ENCODE peak calls at places on chromosomes 1 and 21, in seven cellular contexts. One of them, this sample, is unnamed.

GRCh38 chr1:184036517-184036949 is 995 bp downstream of the COLGALT2 start:
- DNase-seq in heart right ventricle: peak
- DNase-seq in upper lobe of right lung: peak
- DNase-seq in GM12865: no peak
- DNase-seq in left lung: peak
- DNase-seq in Calu3: peak
- DNase-seq in osteocyte: peak
- DNase-seq in this sample: peak

GRCh38 chr1:182430263-182431068 is 19.5 kb upstream of the RGSL1 start:
- DNase-seq in heart right ventricle: no peak
- DNase-seq in upper lobe of right lung: no peak
- DNase-seq in GM12865: peak
- DNase-seq in left lung: no peak
- DNase-seq in Calu3: no peak
- DNase-seq in osteocyte: no peak
- DNase-seq in this sample: no peak

GRCh38 chr1:228097333-228098081 is 5.6 kb downstream of the C1orf35 start:
- DNase-seq in heart right ventricle: no peak
- DNase-seq in upper lobe of right lung: peak
- DNase-seq in GM12865: peak
- DNase-seq in left lung: peak
- DNase-seq in Calu3: no peak
- DNase-seq in osteocyte: no peak
- DNase-seq in this sample: peak

GRCh38 chr1:110774398-110774797 is 98.5 kb upstream of the CD53 start:
- DNase-seq in heart right ventricle: peak
- DNase-seq in upper lobe of right lung: no peak
- DNase-seq in GM12865: no peak
- DNase-seq in left lung: no peak
- DNase-seq in Calu3: no peak
- DNase-seq in osteocyte: no peak
- DNase-seq in this sample: no peak

GRCh38 chr1:184753608-184754478 is 815 bp downstream of the EDEM3 start:
- DNase-seq in heart right ventricle: no peak
- DNase-seq in upper lobe of right lung: peak
- DNase-seq in GM12865: peak
- DNase-seq in left lung: peak
- DNase-seq in Calu3: peak
- DNase-seq in osteocyte: no peak
- DNase-seq in this sample: no peak

GRCh38 chr1:46067652-46068051 is 64.8 kb downstream of the PIK3R3 start:
- DNase-seq in heart right ventricle: no peak
- DNase-seq in upper lobe of right lung: no peak
- DNase-seq in GM12865: no peak
- DNase-seq in left lung: no peak
- DNase-seq in Calu3: no peak
- DNase-seq in osteocyte: no peak
- DNase-seq in this sample: no peak

GRCh38 chr21:37849703-37850102 is 66.6 kb downstream of the KCNJ6 start:
- DNase-seq in heart right ventricle: no peak
- DNase-seq in upper lobe of right lung: no peak
- DNase-seq in GM12865: no peak
- DNase-seq in left lung: no peak
- DNase-seq in Calu3: no peak
- DNase-seq in osteocyte: no peak
- DNase-seq in this sample: no peak

GRCh38 chr1:10108948-10109347 is 76.2 kb downstream of the UBE4B start:
- DNase-seq in heart right ventricle: no peak
- DNase-seq in upper lobe of right lung: no peak
- DNase-seq in GM12865: no peak
- DNase-seq in left lung: no peak
- DNase-seq in Calu3: no peak
- DNase-seq in osteocyte: no peak
- DNase-seq in this sample: no peak

GRCh38 chr1:54051936-54052469 is 1.0 kb downstream of the TMEM59 start:
- DNase-seq in heart right ventricle: no peak
- DNase-seq in upper lobe of right lung: no peak
- DNase-seq in GM12865: peak
- DNase-seq in left lung: no peak
- DNase-seq in Calu3: no peak
- DNase-seq in osteocyte: no peak
- DNase-seq in this sample: no peak

GRCh38 chr21:36079671-36080070 is 9.8 kb downstream of the CBR1 start:
- DNase-seq in heart right ventricle: no peak
- DNase-seq in upper lobe of right lung: no peak
- DNase-seq in GM12865: no peak
- DNase-seq in left lung: no peak
- DNase-seq in Calu3: no peak
- DNase-seq in osteocyte: no peak
- DNase-seq in this sample: no peak

GRCh38 chr1:12344611-12345299 is 114.9 kb downstream of the VPS13D start:
- DNase-seq in heart right ventricle: peak
- DNase-seq in upper lobe of right lung: peak
- DNase-seq in GM12865: peak
- DNase-seq in left lung: no peak
- DNase-seq in Calu3: no peak
- DNase-seq in osteocyte: no peak
- DNase-seq in this sample: no peak

GRCh38 chr1:34685225-34685624 is 69.6 kb upstream of the GJB5 start:
- DNase-seq in heart right ventricle: no peak
- DNase-seq in upper lobe of right lung: no peak
- DNase-seq in GM12865: no peak
- DNase-seq in left lung: no peak
- DNase-seq in Calu3: no peak
- DNase-seq in osteocyte: peak
- DNase-seq in this sample: no peak

GRCh38 chr1:226310637-226311195 is 1.8 kb upstream of the LIN9 start:
- DNase-seq in heart right ventricle: no peak
- DNase-seq in upper lobe of right lung: no peak
- DNase-seq in GM12865: no peak
- DNase-seq in left lung: no peak
- DNase-seq in Calu3: peak
- DNase-seq in osteocyte: no peak
- DNase-seq in this sample: no peak

GRCh38 chr1:97093742-97094141 is 372.2 kb downstream of the PTBP2 start:
- DNase-seq in heart right ventricle: no peak
- DNase-seq in upper lobe of right lung: no peak
- DNase-seq in GM12865: no peak
- DNase-seq in left lung: no peak
- DNase-seq in Calu3: no peak
- DNase-seq in osteocyte: no peak
- DNase-seq in this sample: no peak

GRCh38 chr1:18128298-18128697 is 20.7 kb downstream of the IGSF21 start:
- DNase-seq in heart right ventricle: no peak
- DNase-seq in upper lobe of right lung: no peak
- DNase-seq in GM12865: no peak
- DNase-seq in left lung: no peak
- DNase-seq in Calu3: no peak
- DNase-seq in osteocyte: no peak
- DNase-seq in this sample: no peak

GRCh38 chr1:92882817-92883216 is 51.0 kb downstream of the RPL5 start:
- DNase-seq in heart right ventricle: no peak
- DNase-seq in upper lobe of right lung: no peak
- DNase-seq in GM12865: peak
- DNase-seq in left lung: no peak
- DNase-seq in Calu3: no peak
- DNase-seq in osteocyte: no peak
- DNase-seq in this sample: peak

GRCh38 chr1:69707103-69707502 is 139.4 kb downstream of the LRRC7 start:
- DNase-seq in heart right ventricle: no peak
- DNase-seq in upper lobe of right lung: no peak
- DNase-seq in GM12865: no peak
- DNase-seq in left lung: no peak
- DNase-seq in Calu3: no peak
- DNase-seq in osteocyte: no peak
- DNase-seq in this sample: no peak

GRCh38 chr1:216306830-216307229 is 116.4 kb downstream of the USH2A start:
- DNase-seq in heart right ventricle: no peak
- DNase-seq in upper lobe of right lung: no peak
- DNase-seq in GM12865: no peak
- DNase-seq in left lung: no peak
- DNase-seq in Calu3: no peak
- DNase-seq in osteocyte: no peak
- DNase-seq in this sample: no peak
- TF ChIP-seq CTCF in heart right ventricle: no peak
- TF ChIP-seq CTCF in upper lobe of right lung: no peak
- TF ChIP-seq CTCF in GM12865: no peak
- TF ChIP-seq CTCF in left lung: no peak
- TF ChIP-seq CTCF in Calu3: no peak
- TF ChIP-seq CTCF in osteocyte: no peak
- TF ChIP-seq CTCF in this sample: no peak

DNA sequence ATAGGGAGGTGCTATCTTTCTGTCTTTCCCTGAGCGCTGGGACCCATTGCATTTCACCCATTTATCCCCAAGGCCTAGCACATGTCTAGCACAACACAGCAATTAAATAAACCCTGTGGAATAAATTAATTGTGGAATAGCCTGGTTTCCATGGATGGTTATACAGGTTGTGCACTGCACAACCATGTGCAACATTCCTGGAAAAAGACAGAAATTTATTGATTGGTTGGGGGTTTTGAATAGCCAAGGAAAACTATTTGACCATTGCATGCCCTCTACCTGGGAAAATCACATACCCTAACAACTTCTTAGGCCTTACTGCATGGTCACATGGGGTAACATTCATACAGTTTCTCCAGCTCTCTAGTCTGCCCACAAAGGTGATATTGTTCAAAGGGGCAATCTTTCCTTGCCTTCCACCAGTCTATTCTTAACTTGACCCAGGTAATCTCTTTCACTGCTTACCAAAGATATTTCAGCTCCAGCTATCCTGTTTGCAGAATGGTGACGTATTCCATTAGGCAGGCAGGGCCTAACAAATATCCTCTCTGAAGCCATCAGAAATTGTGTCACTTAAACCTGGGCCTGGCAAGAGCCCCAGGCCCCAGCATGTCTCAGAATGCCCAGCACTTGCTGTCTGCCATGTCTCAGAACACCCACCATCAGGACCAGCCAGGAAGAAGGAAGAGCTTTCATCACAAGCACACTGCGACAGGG is 157.9 kb upstream of the RAB4A start:
- DNase-seq in heart right ventricle: no peak
- DNase-seq in upper lobe of right lung: no peak
- DNase-seq in GM12865: no peak
- DNase-seq in left lung: no peak
- DNase-seq in Calu3: no peak
- DNase-seq in osteocyte: no peak
- DNase-seq in this sample: no peak
- TF ChIP-seq CTCF in heart right ventricle: no peak
- TF ChIP-seq CTCF in upper lobe of right lung: no peak
- TF ChIP-seq CTCF in GM12865: no peak
- TF ChIP-seq CTCF in left lung: no peak
- TF ChIP-seq CTCF in Calu3: no peak
- TF ChIP-seq CTCF in osteocyte: no peak
- TF ChIP-seq CTCF in this sample: no peak

DNA sequence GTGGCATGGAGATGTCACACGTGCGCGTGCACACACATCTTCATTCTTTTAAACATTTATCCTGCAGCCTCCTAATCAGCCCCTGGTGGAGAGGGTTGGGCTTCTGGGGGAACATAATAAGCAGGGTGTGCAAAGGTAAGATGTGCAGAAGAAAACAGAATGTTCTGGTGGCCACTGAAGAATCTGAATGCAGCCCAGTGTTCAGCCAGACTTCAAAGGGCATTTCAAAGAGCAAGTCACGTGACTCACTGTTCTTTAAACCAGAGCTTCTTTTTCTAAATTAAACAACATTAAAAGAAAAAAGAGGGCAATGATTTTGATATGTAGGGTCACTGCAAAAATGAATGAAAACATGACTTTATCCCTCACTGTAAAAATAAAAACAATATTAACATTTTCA is 89.8 kb downstream of the ABCA4 start:
- DNase-seq in heart right ventricle: no peak
- DNase-seq in upper lobe of right lung: no peak
- DNase-seq in GM12865: no peak
- DNase-seq in left lung: no peak
- DNase-seq in Calu3: no peak
- DNase-seq in osteocyte: no peak
- DNase-seq in this sample: no peak
- TF ChIP-seq CTCF in heart right ventricle: no peak
- TF ChIP-seq CTCF in upper lobe of right lung: no peak
- TF ChIP-seq CTCF in GM12865: no peak
- TF ChIP-seq CTCF in left lung: no peak
- TF ChIP-seq CTCF in Calu3: no peak
- TF ChIP-seq CTCF in osteocyte: no peak
- TF ChIP-seq CTCF in this sample: no peak

GRCh38 chr1:166888710-166889109 is 12.6 kb upstream of the TADA1 start:
- DNase-seq in heart right ventricle: no peak
- DNase-seq in upper lobe of right lung: no peak
- DNase-seq in GM12865: no peak
- DNase-seq in left lung: no peak
- DNase-seq in Calu3: no peak
- DNase-seq in osteocyte: no peak
- DNase-seq in this sample: no peak

GRCh38 chr1:166882893-166883292 is 6.8 kb upstream of the TADA1 start:
- DNase-seq in heart right ventricle: no peak
- DNase-seq in upper lobe of right lung: no peak
- DNase-seq in GM12865: no peak
- DNase-seq in left lung: no peak
- DNase-seq in Calu3: no peak
- DNase-seq in osteocyte: no peak
- DNase-seq in this sample: no peak

GRCh38 chr1:166884971-166885370 is 8.9 kb upstream of the TADA1 start:
- DNase-seq in heart right ventricle: no peak
- DNase-seq in upper lobe of right lung: no peak
- DNase-seq in GM12865: peak
- DNase-seq in left lung: no peak
- DNase-seq in Calu3: no peak
- DNase-seq in osteocyte: no peak
- DNase-seq in this sample: no peak

DNA sequence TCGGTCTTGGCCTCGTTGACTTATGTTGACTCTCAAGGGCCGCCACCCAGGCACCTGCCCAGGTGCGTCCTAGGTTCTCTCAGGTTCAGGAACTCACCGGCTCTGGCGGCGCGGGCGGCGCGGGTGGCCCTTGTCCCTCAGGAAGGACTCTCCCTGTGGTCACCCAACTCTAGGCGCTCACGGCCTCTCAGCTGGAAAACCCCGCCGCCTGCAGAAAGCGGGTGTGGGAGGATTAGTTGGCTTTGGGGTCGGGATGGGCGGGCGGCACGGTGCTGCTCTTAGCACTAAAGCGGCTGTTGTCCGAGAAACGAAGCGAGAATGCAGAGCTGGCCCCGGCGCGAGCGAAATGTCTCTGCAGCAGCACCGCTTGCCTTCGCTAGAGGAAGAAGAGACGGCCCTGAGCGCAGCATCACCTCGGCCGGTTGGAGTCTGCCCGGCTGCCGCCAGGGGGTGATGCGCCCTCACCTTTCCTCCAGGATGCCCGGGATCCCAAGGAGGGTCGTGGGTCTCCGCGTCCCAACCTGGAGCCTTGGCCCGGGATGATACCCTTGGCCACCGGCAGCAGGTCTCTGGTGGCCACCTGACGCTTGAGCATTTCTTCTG is 8.1 kb upstream of the TADA1 start:
- DNase-seq in heart right ventricle: peak
- DNase-seq in upper lobe of right lung: peak
- DNase-seq in GM12865: peak
- DNase-seq in left lung: peak
- DNase-seq in Calu3: peak
- DNase-seq in osteocyte: no peak
- DNase-seq in this sample: peak
- TF ChIP-seq CTCF in heart right ventricle: peak
- TF ChIP-seq CTCF in upper lobe of right lung: peak
- TF ChIP-seq CTCF in GM12865: peak
- TF ChIP-seq CTCF in left lung: peak
- TF ChIP-seq CTCF in Calu3: peak
- TF ChIP-seq CTCF in osteocyte: peak
- TF ChIP-seq CTCF in this sample: peak

This sample was measured in natural killer cell.